ENCODE peak calls at places on chromosomes 4 and X, in four cellular contexts. S is IMR-90, Y is mesendoderm, Q is H1. F is an unnamed sample.

GRCh38 chr4:28724239-28724638 is 1863.6 kb downstream of the STIM2 start:
- DNase-seq in Y (no peak), S (no peak), Q (no peak), F (no peak)

GRCh38 chrX:134601240-134601639 is 57.0 kb downstream of the PLAC1 start:
- DNase-seq in S (peak), Q (no peak), Y (no peak), F (no peak)

GRCh38 chrX:105191878-105192277 is 28.6 kb downstream of the TEX13A start:
- DNase-seq in S (no peak), Y (peak), Q (no peak), F (peak)

GRCh38 chr4:131370846-131371245 is 1778.2 kb upstream of the PCDH10 start:
- DNase-seq in Q (no peak), S (no peak), Y (no peak), F (no peak)

GRCh38 chrX:102849396-102849795 is 87.7 kb upstream of the RAB40AL start:
- DNase-seq in S (no peak), Q (no peak), Y (no peak), F (no peak)

GRCh38 chr4:96352051-96352517 is 512.2 kb downstream of the PDHA2 start:
- DNase-seq in Q (no peak), S (no peak), Y (peak), F (peak)

GRCh38 chrX:130869239-130869638 is 33.8 kb downstream of the ENOX2 start:
- DNase-seq in Q (no peak), Y (no peak), S (no peak), F (no peak)

GRCh38 chrX:29666361-29666760 is 549.0 kb upstream of the MAGEB2 start:
- DNase-seq in Q (no peak), Y (no peak), S (peak), F (no peak)

GRCh38 chr4:168621806-168622589 is 125.1 kb downstream of the PALLD start:
- DNase-seq in Y (no peak), S (peak), Q (no peak), F (no peak)

GRCh38 chrX:22627576-22627975 is 354.9 kb downstream of the CBLL2 start:
- DNase-seq in Y (no peak), S (no peak), Q (no peak), F (no peak)

GRCh38 chr4:71123951-71124350 is 130.5 kb downstream of the DCK start:
- DNase-seq in Q (no peak), Y (no peak), S (no peak), F (no peak)

GRCh38 chr4:822361-823092 is 3.4 kb downstream of the CPLX1 start:
- DNase-seq in Y (no peak), S (no peak), Q (no peak), F (no peak)

GRCh38 chr4:1773754-1774153 is 19.3 kb upstream of the FGFR3 start:
- DNase-seq in Y (no peak), S (no peak), Q (no peak), F (no peak)

GRCh38 chr4:48175328-48175727 is 41.3 kb upstream of the TXK start:
- DNase-seq in Q (no peak), S (no peak), Y (peak), F (peak)
- H3K56ac ChIP-seq in Q (no peak), S (no peak), Y (no peak), F (no peak)

DNA sequence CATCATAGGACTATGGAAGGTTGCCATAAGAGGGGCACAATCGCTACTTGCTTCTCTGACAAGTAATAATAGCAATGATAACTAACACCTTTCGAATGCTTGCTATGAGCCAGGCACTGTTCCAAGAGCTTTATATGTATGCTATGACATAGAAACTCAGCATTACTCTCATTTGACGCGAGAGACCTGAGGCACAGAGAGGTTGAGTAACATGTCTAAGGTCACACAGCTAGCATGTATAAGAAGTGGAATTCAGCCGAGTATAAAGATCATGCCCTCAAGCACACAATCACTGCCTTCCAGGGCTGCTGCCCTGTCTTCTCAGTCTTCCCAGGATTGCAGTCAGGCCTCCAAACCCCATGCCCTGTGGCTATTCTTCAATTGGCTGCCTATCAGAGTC is 19.5 kb downstream of the PJA1 start:
- DNase-seq in Q (no peak), S (no peak), Y (no peak), F (no peak)
- H3K56ac ChIP-seq in Q (no peak), S (no peak), Y (no peak), F (no peak)

GRCh38 chrX:106581856-106582255 is 29.9 kb upstream of the RADX start:
- DNase-seq in S (no peak), Y (no peak), Q (no peak), F (no peak)

GRCh38 chrX:106588801-106589200 is 23.0 kb upstream of the RADX start:
- DNase-seq in Q (no peak), S (no peak), Y (no peak), F (no peak)

DNA sequence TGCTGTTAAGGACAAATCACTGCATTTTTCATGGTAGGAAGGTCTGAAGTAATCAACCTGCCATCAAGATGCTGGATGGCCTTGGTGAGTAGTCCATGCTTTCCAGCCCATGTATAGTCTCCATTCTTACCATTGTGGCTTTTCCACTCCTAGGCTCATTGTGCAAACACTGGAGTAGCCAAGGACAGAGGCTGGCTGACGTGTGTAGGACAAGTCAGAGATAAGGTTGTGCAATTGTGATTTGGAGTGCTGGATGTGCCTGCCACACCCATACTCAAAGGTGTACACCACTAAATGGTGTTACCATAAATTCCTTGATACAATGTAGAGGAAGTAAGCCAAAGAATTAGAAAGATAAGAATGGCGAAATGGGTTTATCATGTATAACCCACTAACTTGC is 26.3 kb upstream of the RADX start:
- DNase-seq in Q (no peak), S (no peak), Y (no peak), F (no peak)
- H3K56ac ChIP-seq in Q (no peak), S (no peak), Y (no peak), F (no peak)

GRCh38 chrX:98568795-98569194 is 1685.1 kb downstream of the RPA4 start:
- DNase-seq in Y (no peak), Q (no peak), S (no peak), F (no peak)
- H3K56ac ChIP-seq in Y (no peak), Q (no peak), S (no peak), F (no peak)

GRCh38 chr4:120080533-120080932 is 13.9 kb upstream of the MAD2L1 start:
- DNase-seq in Y (no peak), S (no peak), Q (no peak), F (no peak)
- H3K56ac ChIP-seq in Y (no peak), S (no peak), Q (no peak), F (no peak)

GRCh38 chr4:174929346-174929745 is 11.2 kb downstream of the ADAM29 start:
- DNase-seq in Y (no peak), S (no peak), Q (no peak), F (no peak)
- H3K56ac ChIP-seq in Y (no peak), S (no peak), Q (no peak), F (no peak)